ENCODE peak calls at places on chromosomes 7 and 10, in seven cellular contexts. One of them, this sample, is unnamed.

GRCh38 chr7:157551325-157552070 is 214.7 kb downstream of the DNAJB6 start:
- DNase-seq in pancreas: no peak
- DNase-seq in HCT116: no peak
- DNase-seq in RPMI8226: no peak
- DNase-seq in left lobe of liver: no peak
- DNase-seq in substantia nigra: no peak
- DNase-seq in fibroblast of lung: no peak
- DNase-seq in this sample: no peak

GRCh38 chr10:5529702-5530411 is 5.1 kb downstream of the CALML3 start:
- DNase-seq in pancreas: no peak
- DNase-seq in HCT116: no peak
- DNase-seq in RPMI8226: no peak
- DNase-seq in left lobe of liver: peak
- DNase-seq in substantia nigra: no peak
- DNase-seq in fibroblast of lung: no peak
- DNase-seq in this sample: no peak

GRCh38 chr7:40372031-40372430 is 237.2 kb downstream of the SUGCT start:
- DNase-seq in pancreas: no peak
- DNase-seq in HCT116: no peak
- DNase-seq in RPMI8226: no peak
- DNase-seq in left lobe of liver: no peak
- DNase-seq in substantia nigra: no peak
- DNase-seq in fibroblast of lung: peak
- DNase-seq in this sample: no peak

GRCh38 chr7:73770002-73770859 is at the start of gene CLDN3:
- DNase-seq in pancreas: peak
- DNase-seq in HCT116: peak
- DNase-seq in RPMI8226: peak
- DNase-seq in left lobe of liver: peak
- DNase-seq in substantia nigra: no peak
- DNase-seq in fibroblast of lung: no peak
- DNase-seq in this sample: no peak

GRCh38 chr7:99780588-99780987 is 3.4 kb downstream of the CYP3A4 start:
- DNase-seq in pancreas: no peak
- DNase-seq in HCT116: no peak
- DNase-seq in RPMI8226: no peak
- DNase-seq in left lobe of liver: no peak
- DNase-seq in substantia nigra: no peak
- DNase-seq in fibroblast of lung: no peak
- DNase-seq in this sample: no peak

GRCh38 chr10:129769381-129770116 is 194.5 kb downstream of the EBF3 start:
- DNase-seq in pancreas: no peak
- DNase-seq in HCT116: no peak
- DNase-seq in RPMI8226: no peak
- DNase-seq in left lobe of liver: no peak
- DNase-seq in substantia nigra: no peak
- DNase-seq in fibroblast of lung: no peak
- DNase-seq in this sample: no peak

GRCh38 chr10:63072951-63073350 is 60.2 kb upstream of the NRBF2 start:
- DNase-seq in pancreas: no peak
- DNase-seq in HCT116: no peak
- DNase-seq in RPMI8226: no peak
- DNase-seq in left lobe of liver: no peak
- DNase-seq in substantia nigra: no peak
- DNase-seq in fibroblast of lung: no peak
- DNase-seq in this sample: no peak

GRCh38 chr7:23622469-23622868 is 25.3 kb downstream of the CCDC126 start:
- DNase-seq in pancreas: no peak
- DNase-seq in HCT116: no peak
- DNase-seq in RPMI8226: no peak
- DNase-seq in left lobe of liver: peak
- DNase-seq in substantia nigra: no peak
- DNase-seq in fibroblast of lung: peak
- DNase-seq in this sample: no peak

GRCh38 chr10:110074298-110074697 is 66.5 kb downstream of the ADD3 start:
- DNase-seq in pancreas: no peak
- DNase-seq in HCT116: no peak
- DNase-seq in RPMI8226: no peak
- DNase-seq in left lobe of liver: no peak
- DNase-seq in substantia nigra: no peak
- DNase-seq in fibroblast of lung: peak
- DNase-seq in this sample: no peak

GRCh38 chr7:149759111-149759510 is 14.3 kb downstream of the ZNF467 start:
- DNase-seq in pancreas: no peak
- DNase-seq in HCT116: no peak
- DNase-seq in RPMI8226: no peak
- DNase-seq in left lobe of liver: no peak
- DNase-seq in substantia nigra: no peak
- DNase-seq in fibroblast of lung: no peak
- DNase-seq in this sample: no peak

GRCh38 chr7:90111-91063 is 102.0 kb upstream of the FAM20C start:
- DNase-seq in pancreas: no peak
- DNase-seq in HCT116: no peak
- DNase-seq in RPMI8226: no peak
- DNase-seq in left lobe of liver: no peak
- DNase-seq in substantia nigra: no peak
- DNase-seq in fibroblast of lung: peak
- DNase-seq in this sample: no peak

GRCh38 chr10:26085549-26085948 is 131.0 kb upstream of the GAD2 start:
- DNase-seq in pancreas: no peak
- DNase-seq in HCT116: no peak
- DNase-seq in RPMI8226: no peak
- DNase-seq in left lobe of liver: no peak
- DNase-seq in substantia nigra: no peak
- DNase-seq in fibroblast of lung: no peak
- DNase-seq in this sample: no peak

GRCh38 chr10:71512794-71513379 is 116.2 kb downstream of the CDH23 start:
- DNase-seq in pancreas: peak
- DNase-seq in HCT116: peak
- DNase-seq in RPMI8226: no peak
- DNase-seq in left lobe of liver: no peak
- DNase-seq in substantia nigra: no peak
- DNase-seq in fibroblast of lung: no peak
- DNase-seq in this sample: no peak

GRCh38 chr7:141737118-141737835 is 881 bp upstream of the SSBP1 start:
- DNase-seq in pancreas: peak
- DNase-seq in HCT116: no peak
- DNase-seq in RPMI8226: no peak
- DNase-seq in left lobe of liver: peak
- DNase-seq in substantia nigra: no peak
- DNase-seq in fibroblast of lung: peak
- DNase-seq in this sample: peak

GRCh38 chr10:85612378-85612775 is 754.2 kb downstream of the GRID1 start:
- DNase-seq in pancreas: no peak
- DNase-seq in HCT116: no peak
- DNase-seq in RPMI8226: peak
- DNase-seq in left lobe of liver: no peak
- DNase-seq in substantia nigra: no peak
- DNase-seq in fibroblast of lung: no peak
- DNase-seq in this sample: peak

GRCh38 chr7:26553128-26553527 is 261.5 kb downstream of the SNX10 start:
- DNase-seq in pancreas: no peak
- DNase-seq in HCT116: no peak
- DNase-seq in RPMI8226: no peak
- DNase-seq in left lobe of liver: no peak
- DNase-seq in substantia nigra: no peak
- DNase-seq in fibroblast of lung: no peak
- DNase-seq in this sample: no peak

GRCh38 chr7:158657189-158657746 is 47.3 kb downstream of the NCAPG2 start:
- DNase-seq in pancreas: no peak
- DNase-seq in HCT116: no peak
- DNase-seq in RPMI8226: peak
- DNase-seq in left lobe of liver: no peak
- DNase-seq in substantia nigra: no peak
- DNase-seq in fibroblast of lung: no peak
- DNase-seq in this sample: peak

GRCh38 chr7:104791065-104791464 is 222.9 kb upstream of the KMT2E start:
- DNase-seq in pancreas: no peak
- DNase-seq in HCT116: no peak
- DNase-seq in RPMI8226: no peak
- DNase-seq in left lobe of liver: no peak
- DNase-seq in substantia nigra: no peak
- DNase-seq in fibroblast of lung: no peak
- DNase-seq in this sample: no peak

GRCh38 chr10:93383562-93383981 is 98.6 kb downstream of the MYOF start:
- DNase-seq in pancreas: no peak
- DNase-seq in HCT116: no peak
- DNase-seq in RPMI8226: no peak
- DNase-seq in left lobe of liver: no peak
- DNase-seq in substantia nigra: no peak
- DNase-seq in fibroblast of lung: peak
- DNase-seq in this sample: no peak

GRCh38 chr10:21724695-21725371 is 190.8 kb downstream of the MLLT10 start:
- DNase-seq in pancreas: peak
- DNase-seq in HCT116: peak
- DNase-seq in RPMI8226: peak
- DNase-seq in left lobe of liver: peak
- DNase-seq in substantia nigra: peak
- DNase-seq in fibroblast of lung: peak
- DNase-seq in this sample: peak

GRCh38 chr7:55084307-55084706 is 65.5 kb downstream of the EGFR start:
- DNase-seq in pancreas: no peak
- DNase-seq in HCT116: no peak
- DNase-seq in RPMI8226: no peak
- DNase-seq in left lobe of liver: no peak
- DNase-seq in substantia nigra: no peak
- DNase-seq in fibroblast of lung: no peak
- DNase-seq in this sample: no peak

GRCh38 chr10:72092171-72092924 is 4.0 kb upstream of the SPOCK2 start:
- DNase-seq in pancreas: no peak
- DNase-seq in HCT116: no peak
- DNase-seq in RPMI8226: no peak
- DNase-seq in left lobe of liver: no peak
- DNase-seq in substantia nigra: no peak
- DNase-seq in fibroblast of lung: no peak
- DNase-seq in this sample: no peak

GRCh38 chr7:34584526-34584925 is 73.5 kb upstream of the NPSR1 start:
- DNase-seq in pancreas: no peak
- DNase-seq in HCT116: no peak
- DNase-seq in RPMI8226: no peak
- DNase-seq in left lobe of liver: no peak
- DNase-seq in substantia nigra: no peak
- DNase-seq in fibroblast of lung: no peak
- DNase-seq in this sample: no peak

GRCh38 chr7:71517940-71518339 is 386.0 kb downstream of the GALNT17 start:
- DNase-seq in pancreas: no peak
- DNase-seq in HCT116: no peak
- DNase-seq in RPMI8226: no peak
- DNase-seq in left lobe of liver: no peak
- DNase-seq in substantia nigra: no peak
- DNase-seq in fibroblast of lung: no peak
- DNase-seq in this sample: no peak

GRCh38 chr10:93873427-93874115 is 20.2 kb upstream of the SLC35G1 start:
- DNase-seq in pancreas: no peak
- DNase-seq in HCT116: no peak
- DNase-seq in RPMI8226: no peak
- DNase-seq in left lobe of liver: no peak
- DNase-seq in substantia nigra: no peak
- DNase-seq in fibroblast of lung: peak
- DNase-seq in this sample: no peak

GRCh38 chr7:2008101-2008935 is 224.4 kb downstream of the MAD1L1 start:
- DNase-seq in pancreas: no peak
- DNase-seq in HCT116: no peak
- DNase-seq in RPMI8226: no peak
- DNase-seq in left lobe of liver: no peak
- DNase-seq in substantia nigra: no peak
- DNase-seq in fibroblast of lung: no peak
- DNase-seq in this sample: no peak